ENCODE peak calls at places on chromosomes 16 and 17, in seven cellular contexts. E is right atrium auricular region; Q is Peyer's patch; X is left ventricle myocardium inferior; B is CD8-positive, alpha-beta T cell; I is kidney; R is CD4-positive, CD25-positive, alpha-beta regulatory T cell. Z is an unnamed sample.

GRCh38 chr16:83859265-83859664 is 39.6 kb upstream of the MLYCD start:
- DNase-seq in I (no peak), Q (no peak), B (no peak), X (no peak), R (no peak), E (peak), Z (no peak)

GRCh38 chr17:58960068-58960467 is 146.6 kb downstream of the TRIM37 start:
- DNase-seq in X (no peak), B (no peak), I (no peak), E (no peak), R (no peak), Q (no peak), Z (peak)

GRCh38 chr16:27820646-27821345 is 242.7 kb downstream of the GSG1L start:
- DNase-seq in R (no peak), Q (peak), I (no peak), E (no peak), X (no peak), B (no peak), Z (no peak)

GRCh38 chr17:79066963-79067362 is 7.7 kb upstream of the ENGASE start:
- DNase-seq in E (no peak), X (no peak), Q (peak), I (no peak), B (no peak), R (no peak), Z (no peak)

GRCh38 chr16:31113420-31114124 is 3.9 kb upstream of the KAT8 start:
- DNase-seq in B (no peak), Q (no peak), E (no peak), I (no peak), X (no peak), R (no peak), Z (peak)

GRCh38 chr16:17287401-17287800 is 183.4 kb downstream of the XYLT1 start:
- DNase-seq in I (no peak), R (no peak), E (no peak), Q (no peak), X (no peak), B (no peak), Z (no peak)

GRCh38 chr16:66315210-66315825 is 51.2 kb upstream of the CDH5 start:
- DNase-seq in B (peak), I (peak), Q (no peak), E (peak), R (peak), X (peak), Z (peak)

GRCh38 chr16:50696575-50697420 is 3.4 kb downstream of the NOD2 start:
- DNase-seq in X (peak), R (peak), I (peak), B (no peak), E (peak), Q (peak), Z (peak)

GRCh38 chr17:64259922-64260321 is 3.1 kb downstream of the TEX2 start:
- DNase-seq in B (no peak), X (no peak), Q (no peak), E (no peak), R (no peak), I (no peak), Z (peak)

GRCh38 chr17:21460358-21460757 is 84.2 kb downstream of the KCNJ12 start:
- DNase-seq in Q (no peak), B (no peak), I (no peak), X (no peak), R (no peak), E (peak), Z (no peak)

GRCh38 chr17:61583242-61583641 is 7.8 kb downstream of the NACA2 start:
- DNase-seq in I (no peak), E (no peak), B (no peak), R (no peak), X (no peak), Q (no peak), Z (peak)

GRCh38 chr16:58348986-58349385 is 43.3 kb upstream of the GINS3 start:
- DNase-seq in I (no peak), B (no peak), X (no peak), R (no peak), Q (no peak), E (no peak), Z (no peak)

GRCh38 chr16:1152123-1152638 is 725 bp upstream of the CACNA1H start:
- DNase-seq in I (no peak), X (no peak), Q (no peak), B (peak), R (peak), E (no peak), Z (no peak)

GRCh38 chr17:77831497-77832179 is 126.9 kb upstream of the TNRC6C start:
- DNase-seq in R (no peak), B (no peak), E (peak), I (no peak), Q (peak), X (peak), Z (no peak)

GRCh38 chr17:2592974-2593845 is at the start of gene PAFAH1B1:
- DNase-seq in Q (peak), R (peak), X (peak), B (peak), E (peak), I (peak), Z (peak)

GRCh38 chr17:30950669-30951399 is 20.0 kb upstream of the RNF135 start:
- DNase-seq in Q (peak), B (no peak), R (no peak), E (peak), I (peak), X (peak), Z (no peak)

GRCh38 chr17:74032222-74032621 is 171.3 kb upstream of the RPL38 start:
- DNase-seq in Q (no peak), X (no peak), B (no peak), E (no peak), I (no peak), R (no peak), Z (no peak)

GRCh38 chr17:77865716-77866115 is 92.8 kb upstream of the TNRC6C start:
- DNase-seq in R (no peak), I (peak), X (no peak), E (no peak), Q (no peak), B (no peak), Z (no peak)

GRCh38 chr17:9350083-9350482 is 225.5 kb downstream of the STX8 start:
- DNase-seq in R (no peak), B (no peak), X (no peak), E (no peak), Q (no peak), I (no peak), Z (no peak)

GRCh38 chr17:37737081-37737480 is 7.8 kb downstream of the HNF1B start:
- DNase-seq in R (no peak), I (no peak), B (no peak), X (no peak), Q (no peak), E (no peak), Z (no peak)

GRCh38 chr17:77356690-77357201 is 216.0 kb downstream of the SEC14L1 start:
- DNase-seq in R (no peak), E (peak), X (no peak), I (peak), B (no peak), Q (no peak), Z (no peak)

GRCh38 chr17:50394711-50395110 is 2.6 kb downstream of the LRRC59 start:
- DNase-seq in R (no peak), X (no peak), I (no peak), Q (no peak), E (no peak), B (no peak), Z (no peak)

GRCh38 chr16:70715113-70715711 is 29.4 kb upstream of the MTSS2 start:
- DNase-seq in I (peak), X (peak), E (peak), Q (no peak), R (no peak), B (no peak), Z (no peak)

GRCh38 chr17:49715221-49715620 is 7.5 kb upstream of the SLC35B1 start:
- DNase-seq in X (no peak), B (no peak), Q (no peak), I (no peak), R (no peak), E (no peak), Z (no peak)

GRCh38 chr17:58577696-58578095 is 63.3 kb upstream of the MTMR4 start:
- DNase-seq in I (no peak), Q (no peak), R (peak), E (peak), B (peak), X (peak), Z (no peak)

GRCh38 chr16:4227040-4227332 is 14.9 kb downstream of the SRL start:
- DNase-seq in R (no peak), Q (no peak), I (no peak), B (no peak), X (no peak), E (no peak), Z (no peak)

GRCh38 chr16:69057400-69058378 is 47.8 kb upstream of the HAS3 start:
- DNase-seq in B (no peak), I (no peak), X (no peak), E (no peak), Q (no peak), R (no peak), Z (peak)

GRCh38 chr17:64063766-64064224 is 43.4 kb upstream of the ICAM2 start:
- DNase-seq in E (peak), X (peak), B (peak), Q (peak), R (no peak), I (peak), Z (peak)

GRCh38 chr17:8029121-8029520 is 9.7 kb upstream of the ALOX15B start:
- DNase-seq in I (peak), B (no peak), R (no peak), E (no peak), Q (no peak), X (no peak), Z (no peak)

GRCh38 chr17:71032746-71033273 is 863.5 kb downstream of the KCNJ2 start:
- DNase-seq in Q (no peak), I (no peak), B (no peak), E (no peak), R (no peak), X (no peak), Z (no peak)

GRCh38 chr16:12141073-12141472 is 164.5 kb downstream of the SNX29 start:
- DNase-seq in X (no peak), I (no peak), E (no peak), B (no peak), Q (no peak), R (no peak), Z (no peak)

GRCh38 chr17:35315283-35315682 is 58.1 kb downstream of the SLFN11 start:
- DNase-seq in R (no peak), I (no peak), E (no peak), Q (no peak), B (no peak), X (no peak), Z (no peak)

GRCh38 chr16:81522141-81522701 is 77.6 kb downstream of the CMIP start:
- DNase-seq in R (peak), I (no peak), X (no peak), Q (no peak), E (no peak), B (no peak), Z (no peak)

GRCh38 chr17:40095944-40096791 is 4.2 kb downstream of the NR1D1 start:
- DNase-seq in I (no peak), X (no peak), Q (no peak), B (peak), E (no peak), R (peak), Z (no peak)

GRCh38 chr17:38464251-38464722 is 36.0 kb downstream of the ARHGAP23 start:
- DNase-seq in I (peak), E (no peak), R (no peak), B (no peak), Q (no peak), X (peak), Z (no peak)

GRCh38 chr16:35910409-35910808 is 2451.0 kb downstream of the TP53TG3F start:
- DNase-seq in E (no peak), B (no peak), X (no peak), I (no peak), Q (no peak), R (no peak), Z (no peak)

GRCh38 chr17:67441052-67441738 is 64.1 kb downstream of the PITPNC1 start:
- DNase-seq in E (no peak), X (no peak), Q (no peak), B (peak), R (peak), I (no peak), Z (peak)
- H3K27ac ChIP-seq in E (peak), X (peak), Q (peak), B (peak), R (peak), I (no peak), Z (peak)

GRCh38 chr16:3038256-3038655 is 1.5 kb upstream of the BICDL2 start:
- DNase-seq in R (no peak), Q (no peak), X (no peak), I (peak), E (no peak), B (no peak), Z (peak)

GRCh38 chr16:3044708-3045107 is 1.7 kb upstream of the MMP25 start:
- DNase-seq in Q (no peak), B (no peak), I (no peak), R (no peak), E (no peak), X (no peak), Z (no peak)

GRCh38 chr16:3038896-3039295 is 2.2 kb upstream of the BICDL2 start:
- DNase-seq in B (no peak), Q (peak), E (no peak), I (no peak), X (no peak), R (no peak), Z (no peak)

GRCh38 chr16:3045758-3046505 is 429 bp upstream of the MMP25 start:
- DNase-seq in B (no peak), X (no peak), E (no peak), R (no peak), Q (no peak), I (peak), Z (peak)

GRCh38 chr16:3042376-3042775 is 4.0 kb upstream of the MMP25 start:
- DNase-seq in E (no peak), R (no peak), B (no peak), Q (no peak), X (no peak), I (no peak), Z (peak)
- H3K27ac ChIP-seq in E (no peak), R (no peak), B (no peak), Q (no peak), X (no peak), I (no peak), Z (no peak)

GRCh38 chr17:33239702-33240101 is 53.4 kb downstream of the ASIC2 start:
- DNase-seq in R (no peak), I (no peak), Q (no peak), E (no peak), B (no peak), X (no peak), Z (no peak)

GRCh38 chr17:33240397-33240796 is 52.7 kb downstream of the ASIC2 start:
- DNase-seq in B (no peak), E (no peak), Q (no peak), I (no peak), R (no peak), X (no peak), Z (no peak)

GRCh38 chr17:33233855-33234228 is 59.3 kb downstream of the ASIC2 start:
- DNase-seq in Q (no peak), I (no peak), R (no peak), X (peak), B (no peak), E (peak), Z (no peak)

GRCh38 chr17:33234233-33234632 is 58.9 kb downstream of the ASIC2 start:
- DNase-seq in Q (no peak), B (no peak), X (no peak), E (no peak), R (no peak), I (no peak), Z (no peak)

DNA sequence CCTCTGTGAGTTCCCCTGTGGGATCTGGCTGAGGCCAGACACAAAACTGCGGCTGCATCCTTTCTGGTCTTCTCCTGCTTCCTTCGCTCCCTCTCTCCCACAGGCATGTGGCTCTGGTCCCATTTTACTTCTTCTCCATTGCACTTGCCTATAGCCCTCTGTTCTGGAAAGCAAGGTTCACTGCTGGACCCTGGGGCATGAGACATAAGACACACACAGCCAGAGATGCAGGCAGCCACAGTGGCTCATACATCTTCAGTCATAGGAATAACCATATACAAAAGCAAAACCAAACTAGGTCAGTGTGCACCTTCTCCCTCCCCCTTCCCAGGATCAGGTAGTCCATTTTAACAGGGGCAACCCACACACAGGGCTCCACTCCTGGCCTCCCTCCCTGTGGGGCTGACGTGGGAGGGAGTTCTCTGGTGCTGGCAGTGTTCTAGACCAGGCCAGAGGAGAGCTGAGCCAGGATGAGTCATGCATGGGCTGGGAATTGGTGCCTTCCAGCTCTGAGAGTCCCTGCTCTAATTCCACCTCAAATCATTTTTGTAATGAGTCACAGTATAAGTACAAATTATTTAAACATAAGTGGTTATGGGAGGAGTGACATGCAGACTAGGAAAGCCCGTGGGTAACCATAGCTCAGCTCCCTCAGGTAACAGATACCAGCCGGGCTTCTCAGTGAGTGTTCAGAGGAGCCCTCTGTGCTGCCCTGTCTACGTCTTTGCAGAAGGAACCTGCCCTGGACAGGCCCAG is 58.0 kb downstream of the ASIC2 start:
- DNase-seq in E (peak), I (peak), B (no peak), X (peak), Q (no peak), R (no peak), Z (no peak)
- H3K27ac ChIP-seq in E (no peak), I (no peak), B (no peak), X (no peak), Q (no peak), R (no peak), Z (no peak)

GRCh38 chr16:20711277-20711911 is 13.9 kb upstream of the ACSM1 start:
- DNase-seq in R (no peak), Q (no peak), X (no peak), I (no peak), E (peak), B (no peak), Z (no peak)

GRCh38 chr16:20704281-20704680 is 6.8 kb upstream of the ACSM1 start:
- DNase-seq in B (no peak), X (no peak), I (no peak), E (no peak), R (no peak), Q (no peak), Z (no peak)

DNA sequence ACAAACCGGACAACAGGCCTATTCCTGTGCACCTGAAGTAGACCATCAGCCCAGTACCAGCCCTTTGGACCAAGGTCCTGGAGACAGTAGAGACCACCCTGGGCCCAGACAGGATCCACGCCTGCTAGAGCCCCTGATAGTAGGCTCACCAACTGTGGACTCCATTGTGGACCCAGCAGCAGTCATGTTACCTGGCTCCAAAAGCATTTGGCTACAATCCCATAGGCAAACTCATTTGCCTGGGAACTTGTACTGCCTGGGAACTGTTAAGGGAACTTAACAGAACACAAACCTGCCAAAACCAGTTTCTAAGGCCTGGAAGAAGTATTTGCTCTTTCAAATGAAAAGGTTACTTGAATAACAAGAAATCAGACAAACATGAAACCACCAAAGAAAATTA is 10.0 kb upstream of the ACSM1 start:
- DNase-seq in B (no peak), I (no peak), E (no peak), R (no peak), Q (no peak), X (no peak), Z (no peak)
- H3K27ac ChIP-seq in B (no peak), I (no peak), E (no peak), R (no peak), Q (no peak), X (no peak), Z (no peak)

GRCh38 chr17:80790981-80791742 is 200.5 kb upstream of the CHMP6 start:
- DNase-seq in R (no peak), B (no peak), X (no peak), E (no peak), Q (no peak), I (no peak), Z (no peak)
- H3K27ac ChIP-seq in R (peak), B (peak), X (peak), E (peak), Q (peak), I (no peak), Z (no peak)

DNA sequence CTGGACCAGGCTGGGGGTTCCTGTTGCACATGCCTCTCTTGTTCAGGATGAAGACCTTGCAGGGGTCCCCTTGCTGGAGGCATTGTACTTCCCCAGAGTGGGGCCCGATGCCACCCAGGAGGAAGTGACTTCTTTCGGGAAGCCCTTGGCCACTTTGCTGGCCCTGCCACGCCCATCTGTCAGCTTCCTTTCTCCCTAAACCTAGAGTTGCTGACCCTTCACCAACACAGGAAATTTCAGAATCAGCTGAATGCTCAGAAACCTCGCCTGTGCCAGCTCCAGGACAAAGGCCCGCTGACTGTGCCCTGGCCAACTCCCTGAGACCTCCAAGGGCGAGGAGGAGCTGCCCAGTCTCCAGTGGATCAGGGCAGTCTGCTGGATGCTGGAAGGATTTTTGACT is 26.7 kb downstream of the WNT9B start:
- DNase-seq in Q (no peak), E (peak), X (peak), I (no peak), R (no peak), B (no peak), Z (peak)
- H3K27ac ChIP-seq in Q (no peak), E (no peak), X (peak), I (no peak), R (no peak), B (no peak), Z (no peak)

Z was measured in HL-60.